ENCODE peak calls at places on chromosome 13, in seven cellular contexts. One of them, this sample, is unnamed.

GRCh38 chr13:60402022-60402421 is 5.0 kb downstream of the TDRD3 start:
- DNase-seq in neuronal stem cell: no peak
- DNase-seq in mammary epithelial cell: peak; percentile 57
- DNase-seq in substantia nigra: no peak
- DNase-seq in A549: no peak
- DNase-seq in pons: no peak
- DNase-seq in iris pigment epithelial cell: no peak
- DNase-seq in this sample: no peak

GRCh38 chr13:79392882-79393563 is 13.0 kb downstream of the RBM26 start:
- DNase-seq in A549: no peak
- DNase-seq in iris pigment epithelial cell: peak; percentile 67
- DNase-seq in neuronal stem cell: no peak
- DNase-seq in mammary epithelial cell: peak; percentile 91
- DNase-seq in pons: no peak
- DNase-seq in substantia nigra: no peak
- DNase-seq in this sample: no peak

GRCh38 chr13:73880365-73880764 is 253.8 kb downstream of the KLF12 start:
- DNase-seq in pons: no peak
- DNase-seq in mammary epithelial cell: no peak
- DNase-seq in A549: no peak
- DNase-seq in neuronal stem cell: no peak
- DNase-seq in substantia nigra: no peak
- DNase-seq in iris pigment epithelial cell: peak; percentile 55
- DNase-seq in this sample: no peak

GRCh38 chr13:66994097-66994496 is 236.0 kb downstream of the PCDH9 start:
- DNase-seq in mammary epithelial cell: peak; percentile 66
- DNase-seq in neuronal stem cell: peak; percentile 65
- DNase-seq in pons: peak; percentile 97
- DNase-seq in A549: peak; percentile 49
- DNase-seq in substantia nigra: peak; percentile 91
- DNase-seq in iris pigment epithelial cell: peak; percentile 70
- DNase-seq in this sample: peak; percentile 39

GRCh38 chr13:20716951-20717350 is 13.5 kb downstream of the IL17D start:
- DNase-seq in pons: no peak
- DNase-seq in iris pigment epithelial cell: no peak
- DNase-seq in substantia nigra: no peak
- DNase-seq in A549: no peak
- DNase-seq in mammary epithelial cell: no peak
- DNase-seq in neuronal stem cell: peak; percentile 70
- DNase-seq in this sample: no peak

GRCh38 chr13:33140161-33140560 is 123.9 kb downstream of the KL start:
- DNase-seq in iris pigment epithelial cell: no peak
- DNase-seq in substantia nigra: no peak
- DNase-seq in A549: no peak
- DNase-seq in neuronal stem cell: no peak
- DNase-seq in mammary epithelial cell: no peak
- DNase-seq in pons: no peak
- DNase-seq in this sample: no peak

GRCh38 chr13:84433024-84433423 is 550.8 kb upstream of the SLITRK1 start:
- DNase-seq in substantia nigra: no peak
- DNase-seq in iris pigment epithelial cell: peak; percentile 89
- DNase-seq in neuronal stem cell: no peak
- DNase-seq in A549: no peak
- DNase-seq in pons: no peak
- DNase-seq in mammary epithelial cell: no peak
- DNase-seq in this sample: no peak

GRCh38 chr13:110182461-110182860 is 124.5 kb downstream of the COL4A1 start:
- DNase-seq in neuronal stem cell: no peak
- DNase-seq in iris pigment epithelial cell: no peak
- DNase-seq in substantia nigra: no peak
- DNase-seq in pons: no peak
- DNase-seq in mammary epithelial cell: no peak
- DNase-seq in A549: no peak
- DNase-seq in this sample: no peak

GRCh38 chr13:52969373-52969772 is 59.2 kb upstream of the OLFM4 start:
- DNase-seq in mammary epithelial cell: no peak
- DNase-seq in iris pigment epithelial cell: no peak
- DNase-seq in neuronal stem cell: no peak
- DNase-seq in substantia nigra: no peak
- DNase-seq in pons: no peak
- DNase-seq in A549: no peak
- DNase-seq in this sample: no peak

GRCh38 chr13:99374994-99375805 is 68.0 kb upstream of the GPR183 start:
- DNase-seq in pons: peak; percentile 60
- DNase-seq in neuronal stem cell: no peak
- DNase-seq in mammary epithelial cell: no peak
- DNase-seq in substantia nigra: no peak
- DNase-seq in A549: no peak
- DNase-seq in iris pigment epithelial cell: no peak
- DNase-seq in this sample: no peak

GRCh38 chr13:97043302-97043701 is 49.0 kb upstream of the OXGR1 start:
- DNase-seq in neuronal stem cell: no peak
- DNase-seq in pons: no peak
- DNase-seq in A549: no peak
- DNase-seq in iris pigment epithelial cell: peak; percentile 96
- DNase-seq in mammary epithelial cell: peak; percentile 11
- DNase-seq in substantia nigra: no peak
- DNase-seq in this sample: no peak

GRCh38 chr13:86909318-86909717 is 761.9 kb upstream of the SLITRK5 start:
- DNase-seq in A549: no peak
- DNase-seq in substantia nigra: no peak
- DNase-seq in iris pigment epithelial cell: no peak
- DNase-seq in mammary epithelial cell: no peak
- DNase-seq in pons: no peak
- DNase-seq in neuronal stem cell: no peak
- DNase-seq in this sample: no peak

GRCh38 chr13:94713556-94714182 is 1.3 kb upstream of the SOX21 start:
- DNase-seq in mammary epithelial cell: no peak
- DNase-seq in pons: no peak
- DNase-seq in iris pigment epithelial cell: no peak
- DNase-seq in neuronal stem cell: no peak
- DNase-seq in A549: no peak
- DNase-seq in substantia nigra: no peak
- DNase-seq in this sample: no peak

GRCh38 chr13:73268306-73268705 is 209.5 kb downstream of the KLF5 start:
- DNase-seq in iris pigment epithelial cell: peak; percentile 50
- DNase-seq in neuronal stem cell: no peak
- DNase-seq in substantia nigra: no peak
- DNase-seq in pons: no peak
- DNase-seq in A549: no peak
- DNase-seq in mammary epithelial cell: peak; percentile 87
- DNase-seq in this sample: no peak

GRCh38 chr13:99501952-99502310 is 659 bp downstream of the TM9SF2 start:
- DNase-seq in substantia nigra: no peak
- DNase-seq in pons: peak; percentile 15
- DNase-seq in neuronal stem cell: no peak
- DNase-seq in A549: no peak
- DNase-seq in iris pigment epithelial cell: peak; percentile 35
- DNase-seq in mammary epithelial cell: peak; percentile 23
- DNase-seq in this sample: no peak

GRCh38 chr13:30159446-30159839 is 147.9 kb downstream of the KATNAL1 start:
- DNase-seq in substantia nigra: no peak
- DNase-seq in mammary epithelial cell: peak; percentile 54
- DNase-seq in A549: no peak
- DNase-seq in iris pigment epithelial cell: peak; percentile 94
- DNase-seq in pons: no peak
- DNase-seq in neuronal stem cell: no peak
- DNase-seq in this sample: no peak

GRCh38 chr13:107421028-107421427 is 794.3 kb downstream of the LIG4 start:
- DNase-seq in pons: no peak
- DNase-seq in iris pigment epithelial cell: peak; percentile 88
- DNase-seq in substantia nigra: no peak
- DNase-seq in mammary epithelial cell: no peak
- DNase-seq in neuronal stem cell: no peak
- DNase-seq in A549: no peak
- DNase-seq in this sample: no peak

GRCh38 chr13:35143123-35143522 is 201.1 kb downstream of the NBEA start:
- DNase-seq in mammary epithelial cell: peak; percentile 7
- DNase-seq in pons: no peak
- DNase-seq in neuronal stem cell: no peak
- DNase-seq in substantia nigra: no peak
- DNase-seq in iris pigment epithelial cell: no peak
- DNase-seq in A549: no peak
- DNase-seq in this sample: no peak

GRCh38 chr13:110690516-110690915 is 15.4 kb downstream of the CARS2 start:
- DNase-seq in mammary epithelial cell: no peak
- DNase-seq in neuronal stem cell: no peak
- DNase-seq in A549: no peak
- DNase-seq in iris pigment epithelial cell: no peak
- DNase-seq in substantia nigra: no peak
- DNase-seq in pons: no peak
- DNase-seq in this sample: no peak

GRCh38 chr13:94778986-94779385 is 66.6 kb upstream of the SOX21 start:
- DNase-seq in pons: no peak
- DNase-seq in neuronal stem cell: no peak
- DNase-seq in iris pigment epithelial cell: no peak
- DNase-seq in substantia nigra: no peak
- DNase-seq in A549: no peak
- DNase-seq in mammary epithelial cell: no peak
- DNase-seq in this sample: no peak

GRCh38 chr13:80604094-80604493 is 263.2 kb upstream of the SPRY2 start:
- DNase-seq in mammary epithelial cell: no peak
- DNase-seq in A549: no peak
- DNase-seq in substantia nigra: no peak
- DNase-seq in pons: no peak
- DNase-seq in iris pigment epithelial cell: no peak
- DNase-seq in neuronal stem cell: no peak
- DNase-seq in this sample: no peak

GRCh38 chr13:112447306-112447705 is 71.2 kb downstream of the SPACA7 start:
- DNase-seq in substantia nigra: no peak
- DNase-seq in iris pigment epithelial cell: no peak
- DNase-seq in neuronal stem cell: no peak
- DNase-seq in pons: no peak
- DNase-seq in mammary epithelial cell: no peak
- DNase-seq in A549: no peak
- DNase-seq in this sample: no peak

GRCh38 chr13:31035162-31035951 is 102.9 kb downstream of the TEX26 start:
- DNase-seq in A549: no peak
- DNase-seq in pons: no peak
- DNase-seq in substantia nigra: no peak
- DNase-seq in neuronal stem cell: no peak
- DNase-seq in iris pigment epithelial cell: no peak
- DNase-seq in mammary epithelial cell: no peak
- DNase-seq in this sample: no peak

GRCh38 chr13:101035119-101035620 is 360.6 kb upstream of the TMTC4 start:
- DNase-seq in pons: no peak
- DNase-seq in neuronal stem cell: no peak
- DNase-seq in A549: no peak
- DNase-seq in mammary epithelial cell: no peak
- DNase-seq in substantia nigra: no peak
- DNase-seq in iris pigment epithelial cell: no peak
- DNase-seq in this sample: no peak

GRCh38 chr13:58190578-58190977 is 559.0 kb downstream of the PCDH17 start:
- DNase-seq in pons: no peak
- DNase-seq in mammary epithelial cell: no peak
- DNase-seq in A549: no peak
- DNase-seq in neuronal stem cell: no peak
- DNase-seq in iris pigment epithelial cell: no peak
- DNase-seq in substantia nigra: no peak
- DNase-seq in this sample: no peak

GRCh38 chr13:100130092-100130491 is 41.2 kb downstream of the PCCA start:
- DNase-seq in mammary epithelial cell: no peak
- DNase-seq in neuronal stem cell: no peak
- DNase-seq in pons: peak; percentile 41
- DNase-seq in iris pigment epithelial cell: peak; percentile 26
- DNase-seq in A549: no peak
- DNase-seq in substantia nigra: peak; percentile 3
- DNase-seq in this sample: no peak

GRCh38 chr13:94232956-94233355 is 246.5 kb downstream of the DCT start:
- DNase-seq in A549: no peak
- DNase-seq in iris pigment epithelial cell: peak; percentile 38
- DNase-seq in mammary epithelial cell: no peak
- DNase-seq in neuronal stem cell: no peak
- DNase-seq in substantia nigra: no peak
- DNase-seq in pons: no peak
- DNase-seq in this sample: no peak

GRCh38 chr13:29573190-29573589 is 22.3 kb downstream of the SLC7A1 start:
- DNase-seq in iris pigment epithelial cell: peak; percentile 54
- DNase-seq in substantia nigra: no peak
- DNase-seq in pons: peak; percentile 64
- DNase-seq in mammary epithelial cell: no peak
- DNase-seq in A549: no peak
- DNase-seq in neuronal stem cell: no peak
- DNase-seq in this sample: no peak

This sample was measured in HuH-7.